ENCODE peak calls at places on chromosomes 16 and 17, in four cellular contexts. M, L, H and B are unnamed samples.
A peak's percentile ranks its signal among the peaks of the same experiment; 100 is the strongest.

GRCh38 chr16:10684541-10685151 is 10.1 kb downstream of the TEKT5 start:
- DNase-seq in H (no peak), L (no peak), M (no peak), B (no peak)

GRCh38 chr16:12295395-12295794 is 318.9 kb downstream of the SNX29 start:
- DNase-seq in L (no peak), M (no peak), H (no peak), B (no peak)

GRCh38 chr17:80035687-80035936 is at the start of gene TBC1D16:
- DNase-seq in M (no peak), H (no peak), L (no peak), B (no peak)

GRCh38 chr17:4175921-4176802 is 33.2 kb downstream of the CYB5D2 start:
- DNase-seq in M (no peak), L (no peak), H (no peak), B (no peak)

GRCh38 chr17:17836818-17837379 is at the start of gene SREBF1:
- DNase-seq in L (peak; percentile 73), H (peak; percentile 63), M (peak; percentile 66), B (peak; percentile 77)

GRCh38 chr16:66135376-66135775 is 231.1 kb upstream of the CDH5 start:
- DNase-seq in L (peak; percentile 14), M (no peak), H (no peak), B (peak; percentile 49)

GRCh38 chr16:24858219-24859041 is 12.7 kb downstream of the SLC5A11 start:
- DNase-seq in H (peak; percentile 57), M (peak; percentile 81), L (peak; percentile 63), B (no peak)

GRCh38 chr17:15414502-15415348 is 52.7 kb downstream of the CDRT4 start:
- DNase-seq in H (no peak), L (no peak), M (no peak), B (no peak)

GRCh38 chr17:18974407-18975149 is 22.6 kb downstream of the SLC5A10 start:
- DNase-seq in M (no peak), H (peak; percentile 53), L (no peak), B (no peak)

GRCh38 chr16:57383276-57384247 is 11.3 kb downstream of the CX3CL1 start:
- DNase-seq in M (no peak), H (peak; percentile 31), L (no peak), B (no peak)

GRCh38 chr16:75868636-75869389 is 142.5 kb upstream of the CPHXL start:
- DNase-seq in H (no peak), L (no peak), M (no peak), B (no peak)

GRCh38 chr16:89602273-89602951 is 11.0 kb upstream of the DPEP1 start:
- DNase-seq in H (peak; percentile 66), M (peak; percentile 47), L (no peak), B (no peak)

GRCh38 chr17:79053251-79053925 is 21.2 kb upstream of the ENGASE start:
- DNase-seq in M (no peak), H (peak; percentile 22), L (no peak), B (peak; percentile 12)

GRCh38 chr16:11955713-11956123 is 9.3 kb upstream of the TNFRSF17 start:
- DNase-seq in M (no peak), L (no peak), H (peak; percentile 88), B (no peak)

GRCh38 chr17:64016248-64016784 is 4.1 kb downstream of the ICAM2 start:
- DNase-seq in H (no peak), M (peak; percentile 21), L (no peak), B (peak; percentile 16)

GRCh38 chr16:83305092-83305491 is 502.7 kb upstream of the HSBP1 start:
- DNase-seq in H (no peak), L (no peak), M (no peak), B (no peak)

GRCh38 chr16:25051446-25052160 is 36.4 kb upstream of the ARHGAP17 start:
- DNase-seq in L (no peak), H (peak; percentile 13), M (no peak), B (no peak)

GRCh38 chr17:68771867-68772515 is 170.8 kb upstream of the FAM20A start:
- DNase-seq in M (no peak), H (peak; percentile 81), L (no peak), B (no peak)

GRCh38 chr16:13921328-13921727 is 1.4 kb downstream of the ERCC4 start:
- DNase-seq in H (no peak), M (no peak), L (no peak), B (no peak)

GRCh38 chr16:49959552-49960277 is 65.3 kb upstream of the CNEP1R1 start:
- DNase-seq in L (no peak), M (no peak), H (no peak), B (no peak)

GRCh38 chr17:80922580-80923160 is 69.0 kb upstream of the CHMP6 start:
- DNase-seq in L (no peak), M (no peak), H (no peak), B (no peak)

GRCh38 chr17:16301963-16302855 is 51.1 kb downstream of the CENPV start:
- DNase-seq in M (no peak), L (no peak), H (peak; percentile 72), B (no peak)

GRCh38 chr16:84930298-84931106 is 80.8 kb downstream of the ZDHHC7 start:
- DNase-seq in L (no peak), H (no peak), M (no peak), B (no peak)

GRCh38 chr16:72371307-72372081 is 199.5 kb upstream of the PMFBP1 start:
- DNase-seq in H (no peak), L (no peak), M (peak; percentile 5), B (no peak)

GRCh38 chr17:70029019-70029767 is 45.8 kb upstream of the KCNJ16 start:
- DNase-seq in L (no peak), M (no peak), H (no peak), B (no peak)

GRCh38 chr17:51853857-51854256 is 304.7 kb downstream of the CA10 start:
- DNase-seq in L (peak; percentile 8), H (peak; percentile 72), M (no peak), B (no peak)

GRCh38 chr16:89037261-89038152 is 56.1 kb upstream of the ACSF3 start:
- DNase-seq in H (peak; percentile 10), M (peak; percentile 83), L (no peak), B (no peak)

GRCh38 chr16:47970291-47970931 is 185.4 kb downstream of the ABCC12 start:
- DNase-seq in M (peak; percentile 29), L (no peak), H (peak; percentile 65), B (no peak)

GRCh38 chr16:69486272-69486671 is 61.9 kb downstream of the CYB5B start:
- DNase-seq in L (no peak), H (no peak), M (no peak), B (no peak)

GRCh38 chr17:32593003-32593402 is 106.2 kb downstream of the CDK5R1 start:
- DNase-seq in H (peak; percentile 3), M (no peak), L (no peak), B (no peak)
- TF ChIP-seq CTCF in H (peak; percentile 23), M (peak; percentile 17), L (no peak), B (no peak)

GRCh38 chr16:19522369-19523159 is 666 bp upstream of the GDE1 start:
- DNase-seq in L (no peak), M (no peak), H (peak; percentile 16), B (no peak)

GRCh38 chr16:19523559-19524355 is at the start of gene CCP110:
- DNase-seq in M (peak; percentile 89), H (peak; percentile 94), L (peak; percentile 97), B (peak; percentile 98)

GRCh38 chr16:19523184-19523558 is 571 bp upstream of the CCP110 start:
- DNase-seq in M (no peak), H (no peak), L (no peak), B (no peak)

GRCh38 chr16:19520861-19521331 is 1.0 kb downstream of the GDE1 start:
- DNase-seq in H (peak; percentile 67), L (peak; percentile 73), M (no peak), B (peak; percentile 58)

GRCh38 chr16:19521471-19522368 is at the start of gene GDE1:
- DNase-seq in H (peak; percentile 81), L (peak; percentile 97), M (peak; percentile 93), B (peak; percentile 98)
- TF ChIP-seq CTCF in H (peak; percentile 43), L (no peak), M (no peak), B (peak; percentile 23)

DNA sequence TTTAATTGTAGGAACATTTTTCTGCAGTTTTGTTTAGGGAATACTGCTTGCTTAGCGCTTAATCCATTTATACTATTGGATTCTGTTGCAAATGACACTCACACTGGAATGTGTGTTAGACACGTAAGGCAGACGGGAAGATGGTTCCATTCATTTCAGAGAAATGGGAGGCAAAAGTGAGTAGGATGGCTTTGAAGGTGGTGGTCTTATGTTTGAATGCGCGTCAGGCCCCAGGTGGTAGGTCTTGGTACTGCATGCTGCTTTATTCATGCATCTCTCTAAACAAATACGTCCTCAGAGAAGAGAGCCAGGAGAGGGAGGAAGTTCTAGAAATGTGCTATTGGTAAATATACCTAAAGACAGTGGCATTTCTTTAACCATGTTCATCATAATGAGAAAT is 997.6 kb upstream of the RBFOX1 start:
- DNase-seq in M (peak; percentile 48), L (no peak), H (peak; percentile 5), B (no peak)
- TF ChIP-seq CTCF in M (peak; percentile 93), L (peak; percentile 41), H (peak; percentile 47), B (peak; percentile 23)

DNA sequence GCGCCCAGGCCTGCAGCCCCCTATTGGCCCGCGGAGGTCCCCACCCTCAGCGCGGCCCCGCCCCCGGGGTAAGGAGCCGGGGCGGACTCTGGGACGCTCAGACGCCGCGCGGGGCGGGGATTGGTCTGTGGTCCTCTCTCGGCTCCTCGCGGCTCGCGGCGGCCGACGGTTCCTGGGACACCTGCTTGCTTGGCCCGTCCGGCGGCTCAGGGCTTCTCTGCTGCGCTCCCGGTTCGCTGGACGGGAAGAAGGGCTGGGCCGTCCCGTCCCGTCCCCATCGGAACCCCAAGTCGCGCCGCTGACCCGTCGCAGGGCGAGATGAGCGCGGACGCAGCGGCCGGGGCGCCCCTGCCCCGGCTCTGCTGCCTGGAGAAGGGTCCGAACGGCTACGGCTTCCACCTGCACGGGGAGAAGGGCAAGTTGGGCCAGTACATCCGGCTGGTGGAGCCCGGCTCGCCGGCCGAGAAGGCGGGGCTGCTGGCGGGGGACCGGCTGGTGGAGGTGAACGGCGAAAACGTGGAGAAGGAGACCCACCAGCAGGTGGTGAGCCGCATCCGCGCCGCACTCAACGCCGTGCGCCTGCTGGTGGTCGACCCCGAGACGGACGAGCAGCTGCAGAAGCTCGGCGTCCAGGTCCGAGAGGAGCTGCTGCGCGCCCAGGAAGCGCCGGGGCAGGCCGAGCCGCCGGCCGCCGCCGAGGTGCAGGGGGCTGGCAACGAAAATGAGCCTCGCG is at the start of gene NHERF1:
- DNase-seq in M (peak; percentile 97), L (peak; percentile 96), H (peak; percentile 98), B (peak; percentile 97)
- TF ChIP-seq CTCF in M (peak; percentile 20), L (no peak), H (no peak), B (no peak)

GRCh38 chr16:86158688-86159360 is 259.9 kb downstream of the IRF8 start:
- DNase-seq in H (no peak), M (no peak), L (no peak), B (no peak)
- TF ChIP-seq CTCF in H (no peak), M (no peak), L (no peak), B (no peak)